ENCODE peak calls at places on chromosome 6, in nine cellular contexts. One of them, this sample, is unnamed.
A peak's percentile ranks its signal among the peaks of the same experiment; 100 is the strongest.

GRCh38 chr6:36851632-36852031 is 12.4 kb upstream of the CPNE5 start:
- DNase-seq in NCI-H1436: no peak
- DNase-seq in stimulated activated naive CD4-positive, alpha-beta T cell: no peak
- DNase-seq in A549: no peak
- DNase-seq in progenitor cell of endocrine pancreas: no peak
- DNase-seq in fibroblast of the aortic adventitia: peak; percentile 40
- DNase-seq in neural crest cell: no peak
- DNase-seq in stimulated activated CD4-positive, alpha-beta T cell treated with anti-CD3 and anti-CD28 coated beads, Interleukin-4, amount 100 ng/mL, for 1 hour: no peak
- DNase-seq in anterior cingulate cortex: no peak
- DNase-seq in this sample: no peak

GRCh38 chr6:46130665-46131064 is 876 bp downstream of the ENPP4 start:
- DNase-seq in NCI-H1436: no peak
- DNase-seq in stimulated activated naive CD4-positive, alpha-beta T cell: no peak
- DNase-seq in A549: no peak
- DNase-seq in progenitor cell of endocrine pancreas: no peak
- DNase-seq in fibroblast of the aortic adventitia: peak; percentile 3
- DNase-seq in neural crest cell: no peak
- DNase-seq in stimulated activated CD4-positive, alpha-beta T cell treated with anti-CD3 and anti-CD28 coated beads, Interleukin-4, amount 100 ng/mL, for 1 hour: no peak
- DNase-seq in anterior cingulate cortex: no peak
- DNase-seq in this sample: no peak

GRCh38 chr6:112311950-112312547 is 35.1 kb upstream of the RFPL4B start:
- DNase-seq in NCI-H1436: no peak
- DNase-seq in stimulated activated naive CD4-positive, alpha-beta T cell: no peak
- DNase-seq in A549: peak; percentile 7
- DNase-seq in progenitor cell of endocrine pancreas: no peak
- DNase-seq in fibroblast of the aortic adventitia: peak; percentile 63
- DNase-seq in neural crest cell: no peak
- DNase-seq in stimulated activated CD4-positive, alpha-beta T cell treated with anti-CD3 and anti-CD28 coated beads, Interleukin-4, amount 100 ng/mL, for 1 hour: no peak
- DNase-seq in anterior cingulate cortex: no peak
- DNase-seq in this sample: no peak

GRCh38 chr6:13216236-13216933 is 112.0 kb downstream of the TBC1D7 start:
- DNase-seq in NCI-H1436: peak; percentile 56
- DNase-seq in stimulated activated naive CD4-positive, alpha-beta T cell: no peak
- DNase-seq in A549: no peak
- DNase-seq in progenitor cell of endocrine pancreas: no peak
- DNase-seq in fibroblast of the aortic adventitia: no peak
- DNase-seq in neural crest cell: no peak
- DNase-seq in stimulated activated CD4-positive, alpha-beta T cell treated with anti-CD3 and anti-CD28 coated beads, Interleukin-4, amount 100 ng/mL, for 1 hour: no peak
- DNase-seq in anterior cingulate cortex: no peak
- DNase-seq in this sample: no peak

GRCh38 chr6:15456422-15456821 is 206.4 kb downstream of the DTNBP1 start:
- DNase-seq in NCI-H1436: no peak
- DNase-seq in stimulated activated naive CD4-positive, alpha-beta T cell: no peak
- DNase-seq in A549: no peak
- DNase-seq in progenitor cell of endocrine pancreas: no peak
- DNase-seq in fibroblast of the aortic adventitia: no peak
- DNase-seq in neural crest cell: no peak
- DNase-seq in stimulated activated CD4-positive, alpha-beta T cell treated with anti-CD3 and anti-CD28 coated beads, Interleukin-4, amount 100 ng/mL, for 1 hour: no peak
- DNase-seq in anterior cingulate cortex: no peak
- DNase-seq in this sample: no peak

GRCh38 chr6:108544586-108544985 is 16.1 kb upstream of the FOXO3 start:
- DNase-seq in NCI-H1436: no peak
- DNase-seq in stimulated activated naive CD4-positive, alpha-beta T cell: no peak
- DNase-seq in A549: no peak
- DNase-seq in progenitor cell of endocrine pancreas: no peak
- DNase-seq in fibroblast of the aortic adventitia: peak; percentile 63
- DNase-seq in neural crest cell: no peak
- DNase-seq in stimulated activated CD4-positive, alpha-beta T cell treated with anti-CD3 and anti-CD28 coated beads, Interleukin-4, amount 100 ng/mL, for 1 hour: no peak
- DNase-seq in anterior cingulate cortex: no peak
- DNase-seq in this sample: no peak

GRCh38 chr6:139587469-139587868 is 213.0 kb upstream of the CITED2 start:
- DNase-seq in NCI-H1436: no peak
- DNase-seq in stimulated activated naive CD4-positive, alpha-beta T cell: no peak
- DNase-seq in A549: no peak
- DNase-seq in progenitor cell of endocrine pancreas: no peak
- DNase-seq in fibroblast of the aortic adventitia: peak; percentile 88
- DNase-seq in neural crest cell: no peak
- DNase-seq in stimulated activated CD4-positive, alpha-beta T cell treated with anti-CD3 and anti-CD28 coated beads, Interleukin-4, amount 100 ng/mL, for 1 hour: no peak
- DNase-seq in anterior cingulate cortex: no peak
- DNase-seq in this sample: no peak

GRCh38 chr6:52555531-52556228 is 21.2 kb downstream of the TRAM2 start:
- DNase-seq in NCI-H1436: no peak
- DNase-seq in stimulated activated naive CD4-positive, alpha-beta T cell: no peak
- DNase-seq in A549: no peak
- DNase-seq in progenitor cell of endocrine pancreas: no peak
- DNase-seq in fibroblast of the aortic adventitia: no peak
- DNase-seq in neural crest cell: no peak
- DNase-seq in stimulated activated CD4-positive, alpha-beta T cell treated with anti-CD3 and anti-CD28 coated beads, Interleukin-4, amount 100 ng/mL, for 1 hour: no peak
- DNase-seq in anterior cingulate cortex: no peak
- DNase-seq in this sample: no peak

GRCh38 chr6:146833157-146833556 is 234.4 kb downstream of the ADGB start:
- DNase-seq in NCI-H1436: no peak
- DNase-seq in stimulated activated naive CD4-positive, alpha-beta T cell: no peak
- DNase-seq in A549: no peak
- DNase-seq in progenitor cell of endocrine pancreas: no peak
- DNase-seq in fibroblast of the aortic adventitia: no peak
- DNase-seq in neural crest cell: no peak
- DNase-seq in stimulated activated CD4-positive, alpha-beta T cell treated with anti-CD3 and anti-CD28 coated beads, Interleukin-4, amount 100 ng/mL, for 1 hour: no peak
- DNase-seq in anterior cingulate cortex: no peak
- DNase-seq in this sample: no peak

GRCh38 chr6:16477367-16478149 is 239.2 kb downstream of the GMPR start:
- DNase-seq in NCI-H1436: no peak
- DNase-seq in stimulated activated naive CD4-positive, alpha-beta T cell: no peak
- DNase-seq in A549: no peak
- DNase-seq in progenitor cell of endocrine pancreas: no peak
- DNase-seq in fibroblast of the aortic adventitia: no peak
- DNase-seq in neural crest cell: no peak
- DNase-seq in stimulated activated CD4-positive, alpha-beta T cell treated with anti-CD3 and anti-CD28 coated beads, Interleukin-4, amount 100 ng/mL, for 1 hour: no peak
- DNase-seq in anterior cingulate cortex: no peak
- DNase-seq in this sample: peak; percentile 3

GRCh38 chr6:163355471-163355991 is 59.0 kb upstream of the QKI start:
- DNase-seq in NCI-H1436: no peak
- DNase-seq in stimulated activated naive CD4-positive, alpha-beta T cell: no peak
- DNase-seq in A549: no peak
- DNase-seq in progenitor cell of endocrine pancreas: no peak
- DNase-seq in fibroblast of the aortic adventitia: peak; percentile 76
- DNase-seq in neural crest cell: no peak
- DNase-seq in stimulated activated CD4-positive, alpha-beta T cell treated with anti-CD3 and anti-CD28 coated beads, Interleukin-4, amount 100 ng/mL, for 1 hour: no peak
- DNase-seq in anterior cingulate cortex: peak; percentile 47
- DNase-seq in this sample: no peak

GRCh38 chr6:36139991-36140710 is 9.8 kb downstream of the MAPK13 start:
- DNase-seq in NCI-H1436: no peak
- DNase-seq in stimulated activated naive CD4-positive, alpha-beta T cell: no peak
- DNase-seq in A549: no peak
- DNase-seq in progenitor cell of endocrine pancreas: no peak
- DNase-seq in fibroblast of the aortic adventitia: no peak
- DNase-seq in neural crest cell: no peak
- DNase-seq in stimulated activated CD4-positive, alpha-beta T cell treated with anti-CD3 and anti-CD28 coated beads, Interleukin-4, amount 100 ng/mL, for 1 hour: no peak
- DNase-seq in anterior cingulate cortex: no peak
- DNase-seq in this sample: no peak

GRCh38 chr6:20660534-20660933 is 126.3 kb downstream of the CDKAL1 start:
- DNase-seq in NCI-H1436: no peak
- DNase-seq in stimulated activated naive CD4-positive, alpha-beta T cell: no peak
- DNase-seq in A549: no peak
- DNase-seq in progenitor cell of endocrine pancreas: no peak
- DNase-seq in fibroblast of the aortic adventitia: no peak
- DNase-seq in neural crest cell: no peak
- DNase-seq in stimulated activated CD4-positive, alpha-beta T cell treated with anti-CD3 and anti-CD28 coated beads, Interleukin-4, amount 100 ng/mL, for 1 hour: no peak
- DNase-seq in anterior cingulate cortex: no peak
- DNase-seq in this sample: no peak

GRCh38 chr6:52640170-52640569 is 30.7 kb upstream of the TMEM14A start:
- DNase-seq in NCI-H1436: peak; percentile 65
- DNase-seq in stimulated activated naive CD4-positive, alpha-beta T cell: no peak
- DNase-seq in A549: no peak
- DNase-seq in progenitor cell of endocrine pancreas: no peak
- DNase-seq in fibroblast of the aortic adventitia: no peak
- DNase-seq in neural crest cell: peak; percentile 37
- DNase-seq in stimulated activated CD4-positive, alpha-beta T cell treated with anti-CD3 and anti-CD28 coated beads, Interleukin-4, amount 100 ng/mL, for 1 hour: no peak
- DNase-seq in anterior cingulate cortex: no peak
- DNase-seq in this sample: no peak